ENCODE peak calls at places on chromosome 17, in seven cellular contexts. P, B, W, N, Z, I and K are unnamed samples.

GRCh38 chr17:75614006-75614405 is 19.2 kb upstream of the SMIM5 start:
- DNase-seq in P (no peak), B (no peak), I (no peak), Z (no peak), N (no peak), W (no peak), K (no peak)

GRCh38 chr17:41579484-41580243 is 7.0 kb downstream of the KRT14 start:
- DNase-seq in W (peak), B (peak), I (peak), P (peak), Z (peak), N (peak), K (peak)

GRCh38 chr17:56912105-56912999 is 1.5 kb downstream of the TRIM25 start:
- DNase-seq in N (peak), P (no peak), B (peak), Z (peak), W (no peak), I (no peak), K (no peak)

GRCh38 chr17:39014044-39014794 is 47.0 kb upstream of the FBXO47 start:
- DNase-seq in B (no peak), W (no peak), I (no peak), N (no peak), Z (no peak), P (peak), K (peak)

GRCh38 chr17:32487460-32488176 is 825 bp downstream of the CDK5R1 start:
- DNase-seq in I (no peak), N (no peak), W (no peak), Z (no peak), B (no peak), P (no peak), K (peak)

GRCh38 chr17:71201639-71202038 is 919.2 kb upstream of the SOX9 start:
- DNase-seq in Z (no peak), W (no peak), B (no peak), N (no peak), I (no peak), P (no peak), K (no peak)

GRCh38 chr17:42306385-42306667 is 18.0 kb downstream of the STAT5A start:
- DNase-seq in W (no peak), P (no peak), N (no peak), B (no peak), I (no peak), Z (no peak), K (no peak)

GRCh38 chr17:6056104-6056503 is 14.1 kb upstream of the WSCD1 start:
- DNase-seq in Z (no peak), B (no peak), P (no peak), W (no peak), I (no peak), N (no peak), K (no peak)

GRCh38 chr17:68972119-68972704 is 17.0 kb upstream of the ABCA8 start:
- DNase-seq in I (no peak), N (no peak), W (no peak), Z (peak), B (no peak), P (peak), K (peak)

GRCh38 chr17:50603340-50603739 is 31.3 kb upstream of the ABCC3 start:
- DNase-seq in B (no peak), W (no peak), N (no peak), Z (no peak), P (no peak), I (no peak), K (no peak)

GRCh38 chr17:9239821-9240658 is 218.7 kb downstream of the NTN1 start:
- DNase-seq in Z (peak), I (peak), P (peak), N (peak), W (peak), B (peak), K (peak)

GRCh38 chr17:76492250-76492988 is 8.8 kb downstream of the RHBDF2 start:
- DNase-seq in I (peak), B (no peak), Z (no peak), N (no peak), W (no peak), P (no peak), K (no peak)

GRCh38 chr17:9670596-9670995 is 25.3 kb downstream of the USP43 start:
- DNase-seq in Z (no peak), P (no peak), B (no peak), W (no peak), I (no peak), N (no peak), K (no peak)

GRCh38 chr17:49787932-49788442 is 494 bp upstream of the KAT7 start:
- DNase-seq in W (no peak), B (peak), N (no peak), Z (no peak), I (peak), P (no peak), K (no peak)

GRCh38 chr17:75785770-75786538 is 1.3 kb downstream of the UNK start:
- DNase-seq in W (no peak), N (no peak), B (no peak), Z (no peak), P (peak), I (peak), K (peak)

GRCh38 chr17:42531455-42532354 is 4.3 kb upstream of the NAGLU start:
- DNase-seq in B (peak), N (peak), W (no peak), P (peak), I (peak), Z (no peak), K (no peak)

GRCh38 chr17:39581071-39581831 is 26.5 kb downstream of the NEUROD2 start:
- DNase-seq in Z (no peak), P (no peak), I (no peak), W (no peak), N (no peak), B (no peak), K (no peak)

GRCh38 chr17:15488557-15488956 is 21.1 kb upstream of the CDRT4 start:
- DNase-seq in P (no peak), W (no peak), B (no peak), I (no peak), N (no peak), Z (no peak), K (no peak)

GRCh38 chr17:59963738-59964454 is 644 bp downstream of the RNFT1 start:
- DNase-seq in P (peak), B (peak), N (peak), Z (peak), W (no peak), I (peak), K (peak)

GRCh38 chr17:17304521-17304985 is 1.4 kb downstream of the NT5M start:
- DNase-seq in I (peak), P (no peak), W (no peak), Z (no peak), B (no peak), N (no peak), K (no peak)

GRCh38 chr17:82160081-82160480 is 52.6 kb downstream of the CCDC57 start:
- DNase-seq in W (no peak), B (no peak), N (no peak), I (no peak), P (peak), Z (no peak), K (peak)

GRCh38 chr17:33686171-33686570 is 393.1 kb upstream of the ASIC2 start:
- DNase-seq in Z (no peak), P (no peak), N (no peak), I (peak), B (no peak), W (no peak), K (no peak)

GRCh38 chr17:16987830-16988601 is 16.1 kb upstream of the TNFRSF13B start:
- DNase-seq in N (peak), Z (peak), B (peak), I (peak), W (no peak), P (peak), K (peak)

GRCh38 chr17:1039511-1040215 is 42.7 kb downstream of the TIMM22 start:
- DNase-seq in B (peak), I (no peak), N (peak), Z (peak), P (peak), W (no peak), K (no peak)

GRCh38 chr17:3870871-3871306 is 22.0 kb downstream of the CAMKK1 start:
- DNase-seq in Z (no peak), N (peak), P (peak), B (no peak), W (no peak), I (no peak), K (no peak)

GRCh38 chr17:78230996-78231931 is at the start of gene TMEM235:
- DNase-seq in P (no peak), I (no peak), B (no peak), Z (no peak), N (no peak), W (no peak), K (no peak)
- H3K4me3 ChIP-seq in P (no peak), I (no peak), B (no peak), Z (no peak), N (no peak), W (no peak), K (no peak)

GRCh38 chr17:72587156-72587555 is 466.3 kb downstream of the SOX9 start:
- DNase-seq in N (no peak), P (no peak), W (no peak), Z (no peak), B (no peak), I (no peak), K (no peak)

GRCh38 chr17:72587773-72588511 is 467.1 kb downstream of the SOX9 start:
- DNase-seq in W (no peak), N (no peak), B (no peak), Z (no peak), P (peak), I (peak), K (no peak)

GRCh38 chr17:72588961-72589360 is 468.1 kb downstream of the SOX9 start:
- DNase-seq in P (no peak), N (peak), B (no peak), Z (no peak), W (no peak), I (peak), K (no peak)

GRCh38 chr17:72590382-72590781 is 469.6 kb downstream of the SOX9 start:
- DNase-seq in I (no peak), P (peak), Z (no peak), N (no peak), W (no peak), B (no peak), K (peak)

DNA sequence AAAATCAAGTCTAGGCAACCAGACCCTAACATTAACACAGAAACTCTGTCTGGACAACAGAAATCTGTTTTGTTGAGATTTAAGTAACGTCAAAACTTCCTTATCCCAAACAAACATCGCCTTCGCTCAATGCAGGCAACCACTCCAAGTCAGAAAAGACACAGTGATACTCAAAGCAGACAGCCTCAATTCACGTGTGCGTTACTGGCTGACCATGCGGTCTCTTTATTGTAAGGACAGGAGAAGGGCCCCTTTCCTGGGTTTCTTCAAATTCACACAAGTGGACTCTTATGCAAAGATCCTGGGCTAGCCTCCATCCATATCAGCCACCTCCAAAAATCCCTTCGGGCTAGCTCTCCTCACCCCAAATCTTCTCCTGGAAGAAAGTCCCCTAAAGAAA is 467.7 kb downstream of the SOX9 start:
- DNase-seq in I (no peak), W (no peak), B (no peak), Z (no peak), N (no peak), P (no peak), K (no peak)
- TF ChIP-seq CTCF in I (no peak), W (no peak), B (no peak), Z (no peak), N (no peak), P (no peak), K (no peak)

GRCh38 chr17:36691606-36692005 is 90.2 kb downstream of the MRM1 start:
- DNase-seq in P (no peak), N (no peak), B (no peak), I (no peak), Z (no peak), W (no peak), K (no peak)

GRCh38 chr17:36697907-36698526 is 96.6 kb downstream of the MRM1 start:
- DNase-seq in P (peak), B (no peak), Z (no peak), I (peak), N (no peak), W (no peak), K (no peak)

GRCh38 chr17:36696805-36697204 is 95.4 kb downstream of the MRM1 start:
- DNase-seq in I (no peak), N (no peak), B (no peak), W (no peak), Z (no peak), P (no peak), K (no peak)
- H3K4me3 ChIP-seq in I (no peak), N (no peak), B (no peak), W (no peak), Z (no peak), P (no peak), K (no peak)

DNA sequence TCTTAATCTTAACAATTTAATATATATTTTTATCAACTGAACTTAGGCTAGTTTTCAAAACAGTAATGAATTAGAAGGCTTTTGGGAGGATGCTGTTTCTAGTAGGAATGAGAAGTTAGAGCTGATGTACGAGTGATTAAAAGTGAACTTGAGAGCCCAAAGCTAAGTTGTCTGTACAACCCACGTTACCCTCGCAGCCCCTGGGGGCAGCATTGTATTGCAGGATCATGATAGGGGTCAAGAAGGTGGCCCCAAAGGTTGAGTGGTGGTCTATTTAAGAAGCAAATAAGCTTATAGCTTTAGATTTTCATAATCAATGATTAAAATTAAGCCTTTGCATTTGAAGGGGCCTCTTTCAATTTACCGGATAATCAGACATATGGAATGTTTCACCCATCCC is 33.7 kb upstream of the ALDH3A2 start:
- DNase-seq in I (no peak), P (no peak), B (no peak), W (no peak), Z (no peak), N (no peak), K (no peak)
- TF ChIP-seq CTCF in I (no peak), P (no peak), B (no peak), W (no peak), Z (no peak), N (no peak), K (no peak)

GRCh38 chr17:4893721-4894560 is 5.4 kb upstream of the C17orf107 start:
- DNase-seq in P (no peak), I (no peak), W (no peak), Z (no peak), B (no peak), N (no peak), K (no peak)
- H3K4me3 ChIP-seq in P (no peak), I (no peak), W (no peak), Z (no peak), B (no peak), N (no peak), K (no peak)

GRCh38 chr17:58591455-58591854 is 77.0 kb upstream of the MTMR4 start:
- DNase-seq in I (no peak), Z (no peak), P (no peak), W (no peak), B (no peak), N (no peak), K (no peak)
- TF ChIP-seq CTCF in I (no peak), Z (no peak), P (peak), W (no peak), B (no peak), N (no peak), K (no peak)

GRCh38 chr17:80315517-80316182 is 55.0 kb downstream of the RNF213 start:
- DNase-seq in P (no peak), B (no peak), Z (no peak), N (no peak), I (no peak), W (no peak), K (no peak)
- H3K4me3 ChIP-seq in P (no peak), B (no peak), Z (no peak), N (no peak), I (no peak), W (no peak), K (no peak)

GRCh38 chr17:28473542-28473941 is at the start of gene SLC13A2:
- DNase-seq in P (no peak), W (no peak), I (no peak), B (no peak), Z (no peak), N (peak), K (no peak)
- TF ChIP-seq CTCF in P (no peak), W (no peak), I (no peak), B (no peak), Z (no peak), N (no peak), K (no peak)